ENCODE peak calls at places on chromosomes 13 and 19, in ten cellular contexts. E is hepatocyte; I is CD8-positive, alpha-beta T cell; J is tibial nerve; C is SK-N-SH; G is IMR-90; P is neural progenitor cell; W is Peyer's patch; Q is left ventricle myocardium inferior; A is breast epithelium. O is an unnamed sample. For H3K36me3, the result is how much of the 10 kb centered on the place peaks cover.

GRCh38 chr13:33744589-33745369 is 73.2 kb upstream of the RFC3 start:
- DNase-seq in E (no peak), I (no peak), J (no peak), C (no peak), G (no peak), P (no peak), W (no peak), Q (no peak), A (no peak), O (peak)

GRCh38 chr19:48413879-48414623 is 20.6 kb downstream of the GRIN2D start:
- DNase-seq in E (peak), I (no peak), J (no peak), C (no peak), G (peak), P (no peak), W (no peak), Q (no peak), A (no peak), O (no peak)

GRCh38 chr19:3276341-3276799 is 51.9 kb downstream of the CELF5 start:
- DNase-seq in E (peak), I (peak), J (no peak), C (peak), G (no peak), P (peak), W (peak), Q (no peak), A (no peak), O (no peak)

GRCh38 chr13:26558074-26558805 is 757 bp downstream of the WASF3 start:
- DNase-seq in E (no peak), I (no peak), J (no peak), C (peak), G (peak), P (peak), W (no peak), Q (peak), A (no peak), O (peak)

GRCh38 chr19:17263712-17264640 is 569 bp downstream of the USHBP1 start:
- DNase-seq in E (no peak), I (no peak), J (no peak), C (no peak), G (no peak), P (no peak), W (no peak), Q (no peak), A (no peak), O (no peak)

GRCh38 chr19:34351382-34351802 is 13.6 kb upstream of the GPI start:
- DNase-seq in E (peak), I (peak), J (no peak), C (no peak), G (no peak), P (no peak), W (no peak), Q (no peak), A (no peak), O (no peak)

GRCh38 chr13:36074659-36075058 is 56.5 kb downstream of the DCLK1 start:
- DNase-seq in E (no peak), I (no peak), J (no peak), C (no peak), G (no peak), P (no peak), W (no peak), Q (no peak), A (no peak), O (no peak)

GRCh38 chr19:6062274-6062673 is 48.0 kb downstream of the RFX2 start:
- DNase-seq in E (no peak), I (peak), J (no peak), C (no peak), G (no peak), P (no peak), W (no peak), Q (no peak), A (peak), O (no peak)

GRCh38 chr13:44068737-44069136 is 189.0 kb downstream of the LACC1 start:
- DNase-seq in E (no peak), I (no peak), J (no peak), C (no peak), G (peak), P (no peak), W (no peak), Q (no peak), A (no peak), O (peak)

GRCh38 chr19:23957660-23958281 is 43.1 kb downstream of the ZNF726 start:
- DNase-seq in E (no peak), I (no peak), J (no peak), C (no peak), G (peak), P (no peak), W (no peak), Q (no peak), A (no peak), O (no peak)

GRCh38 chr13:68696907-68697306 is 1410.7 kb upstream of the ATXN8OS start:
- DNase-seq in E (no peak), I (no peak), J (no peak), C (no peak), G (no peak), P (no peak), W (no peak), Q (no peak), A (no peak), O (no peak)

GRCh38 chr19:38527466-38528136 is 90.2 kb downstream of the MAP4K1 start:
- DNase-seq in E (no peak), I (no peak), J (no peak), C (no peak), G (no peak), P (no peak), W (no peak), Q (no peak), A (no peak), O (no peak)

DNA sequence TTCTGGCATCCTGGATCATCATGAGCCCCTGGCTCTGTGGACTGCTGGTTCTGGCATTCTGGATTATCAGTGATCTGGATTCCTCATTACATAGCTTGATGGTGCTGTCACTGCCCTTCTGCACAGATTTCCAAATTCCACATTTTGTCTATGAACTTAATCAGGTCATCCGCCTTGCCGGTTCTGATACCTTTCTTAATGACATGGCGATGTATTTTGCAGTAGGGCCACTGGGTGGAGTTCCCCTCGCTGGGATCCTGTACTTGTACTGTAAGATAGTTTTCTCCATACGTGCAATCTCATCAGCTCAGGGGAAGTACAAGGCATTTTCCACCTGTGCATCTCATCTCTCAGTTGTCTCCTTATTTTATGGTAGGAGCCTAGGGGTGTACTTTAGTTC is 24.4 kb upstream of the OR7C2 start:
- DNase-seq in E (no peak), I (no peak), J (no peak), C (peak), G (no peak), P (no peak), W (no peak), Q (no peak), A (no peak), O (no peak)
- TF ChIP-seq CTCF in E (no peak), I (no peak), J (no peak), C (no peak), G (no peak), P (no peak), W (no peak), Q (no peak), A (no peak), O (no peak)

GRCh38 chr19:1085053-1085658 is 10.0 kb downstream of the POLR2E start:
- DNase-seq in E (no peak), I (no peak), J (no peak), C (no peak), G (no peak), P (no peak), W (no peak), Q (no peak), A (no peak), O (no peak)
- H3K36me3 ChIP-seq in E (under half), I (half or more), J (under half), C (under half), G (under half), P (under half), W (half or more), Q (under half), A (under half), O (under half)

GRCh38 chr19:20365146-20365545 is 198.1 kb downstream of the ZNF486 start:
- DNase-seq in E (peak), I (no peak), J (no peak), C (no peak), G (no peak), P (no peak), W (no peak), Q (no peak), A (no peak), O (peak)

GRCh38 chr19:20371911-20372310 is 193.7 kb downstream of the ZNF737 start:
- DNase-seq in E (no peak), I (no peak), J (no peak), C (no peak), G (no peak), P (no peak), W (no peak), Q (no peak), A (no peak), O (no peak)

GRCh38 chr19:20367811-20368294 is 197.7 kb downstream of the ZNF737 start:
- DNase-seq in E (peak), I (no peak), J (no peak), C (no peak), G (no peak), P (peak), W (no peak), Q (no peak), A (no peak), O (no peak)
- TF ChIP-seq CTCF in E (peak), I (no peak), J (no peak), C (no peak), G (no peak), P (peak), W (no peak), Q (no peak), A (no peak), O (no peak)

GRCh38 chr19:1365306-1365963 is 18.3 kb upstream of the NDUFS7 start:
- DNase-seq in E (no peak), I (no peak), J (no peak), C (no peak), G (no peak), P (no peak), W (no peak), Q (no peak), A (no peak), O (no peak)

GRCh38 chr19:1362385-1363257 is 21.1 kb upstream of the NDUFS7 start:
- DNase-seq in E (no peak), I (no peak), J (no peak), C (no peak), G (no peak), P (no peak), W (no peak), Q (no peak), A (no peak), O (no peak)

GRCh38 chr19:1365964-1366695 is 17.6 kb upstream of the NDUFS7 start:
- DNase-seq in E (no peak), I (no peak), J (no peak), C (no peak), G (no peak), P (no peak), W (no peak), Q (no peak), A (no peak), O (no peak)

GRCh38 chr19:1363599-1363998 is 20.1 kb upstream of the NDUFS7 start:
- DNase-seq in E (no peak), I (peak), J (no peak), C (no peak), G (no peak), P (no peak), W (no peak), Q (no peak), A (no peak), O (no peak)

DNA sequence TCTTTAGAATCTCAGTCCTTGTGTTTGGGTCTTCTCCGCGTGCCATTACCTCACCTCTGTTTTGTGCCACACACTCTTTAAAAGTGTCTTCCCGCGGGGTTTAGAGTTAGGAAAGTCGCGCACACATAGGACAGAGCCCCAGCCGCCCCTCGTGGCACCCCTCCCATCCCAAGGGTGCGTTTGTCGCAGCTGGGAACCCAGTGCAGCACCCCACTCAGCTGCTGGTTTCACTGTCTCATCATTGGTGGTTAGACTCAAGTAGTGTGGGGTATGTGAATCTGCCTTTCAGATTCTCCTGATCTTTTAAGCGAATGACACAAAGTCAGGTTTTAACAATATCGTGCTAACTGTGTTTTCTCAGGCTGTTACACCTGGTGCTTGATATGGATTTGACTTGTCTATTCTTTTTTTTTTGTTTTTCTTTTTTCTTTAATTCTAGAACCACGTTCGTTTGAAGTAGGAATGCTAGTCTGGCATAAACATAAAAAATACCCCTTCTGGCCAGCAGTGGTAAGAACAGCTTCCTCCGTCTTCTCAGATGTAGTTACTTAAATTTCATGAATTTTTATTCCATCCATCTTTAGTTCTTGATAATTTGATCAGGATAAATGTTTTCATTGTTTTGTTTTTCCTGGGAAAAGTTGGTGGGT is 19.5 kb upstream of the NDUFS7 start:
- DNase-seq in E (no peak), I (no peak), J (no peak), C (no peak), G (peak), P (no peak), W (no peak), Q (no peak), A (no peak), O (no peak)
- H3K36me3 ChIP-seq in E (under half), I (under half), J (under half), C (half or more), G (under half), P (under half), W (half or more), Q (half or more), A (under half), O (under half)

GRCh38 chr19:15437355-15438123 is 12.2 kb downstream of the WIZ start:
- DNase-seq in E (no peak), I (no peak), J (no peak), C (no peak), G (peak), P (no peak), W (no peak), Q (no peak), A (no peak), O (no peak)
- TF ChIP-seq CTCF in E (no peak), I (no peak), J (peak), C (no peak), G (peak), P (no peak), W (no peak), Q (no peak), A (no peak), O (no peak)

DNA sequence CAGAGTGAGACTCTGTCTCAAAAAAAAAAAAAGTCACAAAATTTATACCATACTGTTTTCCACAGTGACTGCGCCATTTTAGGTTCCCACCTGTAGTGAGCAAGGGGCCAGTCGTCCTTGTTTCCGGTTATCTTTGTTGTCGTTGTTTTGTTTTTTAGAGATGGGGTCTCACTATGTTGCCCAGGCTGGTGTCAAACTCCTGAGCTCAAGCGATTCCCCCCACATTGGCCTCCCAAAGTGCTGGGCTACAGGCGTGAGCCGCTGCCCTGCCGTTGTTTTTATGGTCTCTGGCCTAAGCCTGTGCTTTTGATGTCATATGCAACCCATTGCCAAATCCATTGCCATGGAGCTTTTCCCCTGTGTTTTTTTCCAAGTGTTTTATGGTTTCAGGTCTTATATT is 3.3 kb downstream of the UPF3A start:
- DNase-seq in E (no peak), I (no peak), J (no peak), C (no peak), G (no peak), P (no peak), W (no peak), Q (no peak), A (no peak), O (no peak)
- H3K36me3 ChIP-seq in E (under half), I (under half), J (under half), C (under half), G (under half), P (under half), W (under half), Q (under half), A (under half), O (under half)

GRCh38 chr13:77019756-77020155 is 7.2 kb downstream of the FBXL3 start:
- DNase-seq in E (no peak), I (no peak), J (no peak), C (no peak), G (no peak), P (no peak), W (no peak), Q (no peak), A (no peak), O (no peak)

GRCh38 chr13:77013853-77014542 is 13.0 kb downstream of the FBXL3 start:
- DNase-seq in E (no peak), I (no peak), J (no peak), C (no peak), G (no peak), P (no peak), W (no peak), Q (no peak), A (no peak), O (no peak)

GRCh38 chr13:77016241-77016812 is 10.6 kb downstream of the FBXL3 start:
- DNase-seq in E (no peak), I (no peak), J (no peak), C (no peak), G (no peak), P (no peak), W (no peak), Q (no peak), A (no peak), O (peak)

GRCh38 chr13:77014906-77015685 is 11.9 kb downstream of the FBXL3 start:
- DNase-seq in E (no peak), I (no peak), J (no peak), C (no peak), G (no peak), P (no peak), W (no peak), Q (no peak), A (no peak), O (no peak)

GRCh38 chr13:77016888-77017623 is 9.9 kb downstream of the FBXL3 start:
- DNase-seq in E (no peak), I (no peak), J (no peak), C (no peak), G (no peak), P (no peak), W (no peak), Q (no peak), A (no peak), O (no peak)
- TF ChIP-seq CTCF in E (peak), I (no peak), J (no peak), C (peak), G (no peak), P (peak), W (no peak), Q (no peak), A (no peak), O (no peak)

GRCh38 chr13:90872491-90873025 is 474.9 kb upstream of the MIR17HG start:
- DNase-seq in E (no peak), I (no peak), J (no peak), C (no peak), G (no peak), P (peak), W (no peak), Q (no peak), A (no peak), O (no peak)
- H3K36me3 ChIP-seq in E (under half), I (under half), J (under half), C (under half), G (under half), P (under half), W (under half), Q (under half), A (under half), O (under half)